ENCODE peak calls at places on chromosomes 1 and 21, in ten cellular contexts. U is HT1080; C is brain microvascular endothelial cell; X is AG04450; I is activated CD4-positive, alpha-beta T cell treated with anti-CD3 and anti-CD28 coated beads for 24 hours; W is cardiac fibroblast; J is fibroblast of villous mesenchyme; N is fibroblast of lung; A is adipocyte; O is stimulated activated CD4-positive, alpha-beta T cell treated with anti-CD3 and anti-CD28 coated beads, Interleukin-1b, Interleukin-23, amount 100 ng/mL, for 24 hours. G is an unnamed sample.

GRCh38 chr1:48978413-48978812 is 201.7 kb upstream of the BEND5 start:
- DNase-seq in C (no peak), W (no peak), N (no peak), J (no peak), U (no peak), A (no peak), I (no peak), O (no peak), X (no peak), G (no peak)

GRCh38 chr1:160189649-160190625 is at the start of gene CASQ1:
- DNase-seq in X (no peak), O (no peak), W (peak), A (peak), N (peak), J (no peak), I (no peak), C (no peak), U (peak), G (no peak)

GRCh38 chr1:10678395-10678794 is 118.1 kb downstream of the CASZ1 start:
- DNase-seq in N (no peak), U (no peak), J (no peak), C (no peak), W (no peak), A (no peak), X (no peak), O (no peak), I (no peak), G (no peak)

GRCh38 chr1:156748670-156749428 is 2.6 kb downstream of the HDGF start:
- DNase-seq in A (peak), N (peak), W (peak), X (no peak), I (no peak), O (no peak), C (no peak), U (peak), J (peak), G (peak)

GRCh38 chr1:207217778-207218511 is 103.5 kb upstream of the CD55 start:
- DNase-seq in J (no peak), C (no peak), O (no peak), I (no peak), U (no peak), N (peak), X (no peak), A (no peak), W (no peak), G (no peak)

GRCh38 chr1:55727010-55727409 is 511.8 kb upstream of the USP24 start:
- DNase-seq in A (peak), U (peak), J (peak), C (peak), N (peak), X (no peak), I (no peak), W (peak), O (no peak), G (no peak)

GRCh38 chr1:176559474-176560390 is 96.8 kb downstream of the PAPPA2 start:
- DNase-seq in J (peak), O (no peak), I (no peak), N (peak), A (peak), X (peak), C (peak), W (peak), U (peak), G (no peak)

GRCh38 chr1:213993929-213994328 is 6.2 kb downstream of the PROX1 start:
- DNase-seq in U (no peak), C (no peak), J (no peak), O (no peak), N (no peak), I (no peak), A (no peak), X (no peak), W (no peak), G (no peak)

GRCh38 chr1:28278763-28279162 is 19.4 kb downstream of the SESN2 start:
- DNase-seq in N (no peak), I (no peak), W (no peak), J (no peak), C (no peak), U (no peak), O (no peak), X (no peak), A (no peak), G (no peak)

GRCh38 chr1:160260436-160261382 is 1.6 kb downstream of the DCAF8 start:
- DNase-seq in J (peak), C (peak), U (peak), A (peak), I (no peak), O (no peak), X (peak), N (peak), W (peak), G (no peak)

GRCh38 chr1:25896266-25896665 is 10.0 kb downstream of the STMN1 start:
- DNase-seq in U (peak), C (peak), W (peak), I (no peak), O (no peak), A (peak), N (peak), X (no peak), J (no peak), G (no peak)

GRCh38 chr1:99004270-99005141 is at the start of gene PLPPR5:
- DNase-seq in A (peak), C (peak), I (no peak), U (no peak), N (peak), O (no peak), J (no peak), X (no peak), W (peak), G (peak)

GRCh38 chr1:17010601-17011438 is 908 bp downstream of the ATP13A2 start:
- DNase-seq in C (no peak), N (peak), W (peak), I (no peak), A (peak), J (peak), X (no peak), O (no peak), U (peak), G (peak)

GRCh38 chr1:183374825-183375224 is 43.4 kb downstream of the NMNAT2 start:
- DNase-seq in N (no peak), X (no peak), U (no peak), A (no peak), J (no peak), W (no peak), O (no peak), C (no peak), I (no peak), G (no peak)

GRCh38 chr1:186854102-186854501 is 25.4 kb downstream of the PLA2G4A start:
- DNase-seq in U (no peak), O (no peak), J (no peak), A (no peak), N (no peak), W (no peak), C (no peak), X (no peak), I (no peak), G (no peak)

GRCh38 chr1:55702064-55702463 is 486.9 kb upstream of the USP24 start:
- DNase-seq in X (no peak), A (peak), C (peak), I (no peak), U (peak), W (peak), N (no peak), O (no peak), J (no peak), G (no peak)

GRCh38 chr1:164611754-164612642 is 53.0 kb downstream of the PBX1 start:
- DNase-seq in X (peak), I (no peak), O (no peak), N (peak), A (peak), J (peak), C (peak), W (peak), U (peak), G (no peak)

GRCh38 chr21:36883532-36884486 is 82.7 kb downstream of the HLCS start:
- DNase-seq in N (peak), W (no peak), U (peak), A (no peak), C (peak), X (no peak), I (no peak), O (no peak), J (no peak), G (no peak)

GRCh38 chr1:184889902-184890301 is 84.4 kb downstream of the NIBAN1 start:
- DNase-seq in O (no peak), W (peak), N (peak), C (no peak), X (no peak), U (peak), J (no peak), A (no peak), I (no peak), G (no peak)

GRCh38 chr1:186043276-186043675 is 309.1 kb downstream of the HMCN1 start:
- DNase-seq in O (no peak), C (no peak), U (no peak), J (no peak), I (no peak), X (no peak), W (no peak), A (peak), N (no peak), G (no peak)

GRCh38 chr21:46079357-46080170 is 18.3 kb upstream of the COL6A2 start:
- DNase-seq in N (peak), I (no peak), O (no peak), U (peak), A (peak), X (peak), W (peak), C (peak), J (peak), G (peak)

GRCh38 chr1:82377201-82377884 is 576.6 kb downstream of the ADGRL2 start:
- DNase-seq in J (peak), I (no peak), U (peak), C (peak), X (no peak), O (no peak), W (no peak), N (peak), A (peak), G (no peak)

GRCh38 chr1:7454052-7454815 is 316.9 kb upstream of the VAMP3 start:
- DNase-seq in X (no peak), A (no peak), I (no peak), C (no peak), W (no peak), O (no peak), J (no peak), U (peak), N (peak), G (no peak)

GRCh38 chr1:117559139-117559538 is 46.7 kb upstream of the TENT5C start:
- DNase-seq in J (no peak), A (no peak), O (no peak), N (no peak), U (no peak), C (no peak), I (no peak), W (no peak), X (no peak), G (no peak)

GRCh38 chr1:230141002-230141648 is 74.1 kb downstream of the GALNT2 start:
- DNase-seq in A (peak), W (peak), X (no peak), I (no peak), U (no peak), C (peak), O (no peak), N (peak), J (peak), G (no peak)

GRCh38 chr1:40703316-40703715 is 11.8 kb downstream of the NFYC start:
- DNase-seq in W (peak), N (peak), J (peak), C (peak), O (no peak), X (no peak), A (peak), I (no peak), U (peak), G (no peak)

GRCh38 chr1:92784051-92784638 is 763 bp downstream of the EVI5 start:
- DNase-seq in X (no peak), A (peak), C (peak), W (peak), J (peak), O (no peak), U (peak), I (peak), N (peak), G (no peak)

GRCh38 chr1:161940866-161941591 is 82.6 kb downstream of the OLFML2B start:
- DNase-seq in A (no peak), O (no peak), J (no peak), U (no peak), N (no peak), W (no peak), I (no peak), X (no peak), C (no peak), G (no peak)

GRCh38 chr21:29105218-29105617 is 25.2 kb upstream of the MAP3K7CL start:
- DNase-seq in A (no peak), U (peak), W (peak), N (peak), J (peak), X (no peak), I (no peak), O (no peak), C (peak), G (no peak)

GRCh38 chr1:181391297-181391905 is 91.9 kb upstream of the CACNA1E start:
- DNase-seq in I (no peak), C (no peak), O (no peak), X (no peak), J (no peak), U (no peak), A (no peak), N (no peak), W (no peak), G (no peak)

GRCh38 chr21:39022901-39023693 is 160.2 kb downstream of the PSMG1 start:
- DNase-seq in A (peak), X (no peak), O (no peak), N (peak), J (peak), U (no peak), I (no peak), C (no peak), W (peak), G (no peak)

GRCh38 chr1:248807067-248807737 is 18.5 kb downstream of the SH3BP5L start:
- DNase-seq in U (peak), W (peak), C (no peak), J (peak), X (no peak), I (peak), N (no peak), A (peak), O (peak), G (no peak)

GRCh38 chr1:152495066-152495675 is 15.4 kb upstream of the LCE5A start:
- DNase-seq in O (no peak), U (peak), N (no peak), I (no peak), J (no peak), X (no peak), C (no peak), W (peak), A (no peak), G (no peak)

GRCh38 chr1:10686404-10687040 is 109.9 kb downstream of the CASZ1 start:
- DNase-seq in X (no peak), W (no peak), U (no peak), J (no peak), I (no peak), A (no peak), O (no peak), N (no peak), C (no peak), G (no peak)

GRCh38 chr1:162055062-162055461 is 14.4 kb upstream of the NOS1AP start:
- DNase-seq in O (no peak), J (peak), I (no peak), X (peak), A (peak), C (peak), N (peak), U (peak), W (peak), G (no peak)

GRCh38 chr1:32464191-32464715 is 619 bp upstream of the ZBTB8B start:
- DNase-seq in U (no peak), N (peak), C (no peak), X (no peak), O (no peak), I (no peak), W (peak), J (peak), A (peak), G (no peak)

GRCh38 chr1:42137766-42138165 is 15.4 kb upstream of the GUCA2B start:
- DNase-seq in N (peak), U (no peak), W (no peak), C (no peak), O (no peak), X (no peak), A (no peak), I (no peak), J (no peak), G (no peak)

GRCh38 chr1:84271452-84272273 is 29.8 kb upstream of the SAMD13 start:
- DNase-seq in C (no peak), W (no peak), I (no peak), N (peak), A (peak), J (peak), U (peak), X (no peak), O (no peak), G (no peak)

GRCh38 chr1:160580208-160580812 is 1.0 kb upstream of the CD84 start:
- DNase-seq in U (no peak), N (no peak), I (no peak), A (no peak), W (no peak), X (no peak), C (no peak), O (no peak), J (no peak), G (no peak)

G was measured in chondrocyte.